ENCODE peak calls at places on chromosomes 4 and X, in seven cellular contexts. J is Peyer's patch, O is endodermal cell, E is SK-N-SH, Y is right cardiac atrium, A is PC-9, R is mesendoderm. L is an unnamed sample. For H3K4me1, the result is how much of the 10 kb centered on the place peaks cover.

GRCh38 chrX:130130990-130131389 is 20.7 kb upstream of the ELF4 start:
- DNase-seq in Y (no peak), J (no peak), O (no peak), E (no peak), A (no peak), R (no peak), L (no peak)

GRCh38 chr4:184396570-184397515 is 77.5 kb downstream of the IRF2 start:
- DNase-seq in A (no peak), R (no peak), O (no peak), Y (no peak), E (no peak), J (no peak), L (no peak)

GRCh38 chrX:39157796-39158195 is 356.5 kb downstream of the MID1IP1 start:
- DNase-seq in Y (no peak), O (no peak), E (no peak), A (no peak), R (no peak), J (no peak), L (no peak)

GRCh38 chrX:115940348-115940747 is 230.2 kb upstream of the AGTR2 start:
- DNase-seq in Y (no peak), A (peak), O (no peak), J (no peak), R (peak), E (no peak), L (no peak)

GRCh38 chr4:20395160-20395773 is 143.6 kb downstream of the SLIT2 start:
- DNase-seq in R (peak), A (no peak), O (peak), Y (peak), J (no peak), E (no peak), L (no peak)

GRCh38 chrX:101357166-101357795 is 8.7 kb upstream of the TIMM8A start:
- DNase-seq in Y (no peak), R (peak), O (peak), J (no peak), A (no peak), E (no peak), L (no peak)

GRCh38 chr4:53781614-53782467 is 190.6 kb upstream of the LNX1 start:
- DNase-seq in A (no peak), J (no peak), E (no peak), Y (no peak), R (no peak), O (no peak), L (no peak)

GRCh38 chrX:69493193-69493592 is 10.9 kb upstream of the NALF2 start:
- DNase-seq in E (peak), R (peak), J (no peak), A (no peak), Y (peak), O (peak), L (no peak)

GRCh38 chr4:164802301-164802700 is 48.4 kb downstream of the SMIM31 start:
- DNase-seq in A (no peak), J (no peak), Y (no peak), E (no peak), R (no peak), O (no peak), L (no peak)

GRCh38 chrX:133179500-133179899 is 38.7 kb downstream of the TFDP3 start:
- DNase-seq in Y (no peak), O (no peak), A (no peak), J (no peak), E (no peak), R (no peak), L (no peak)

GRCh38 chrX:133183806-133184205 is 34.3 kb downstream of the TFDP3 start:
- DNase-seq in J (no peak), Y (no peak), O (no peak), R (no peak), A (no peak), E (no peak), L (no peak)

GRCh38 chrX:133185938-133186337 is 32.2 kb downstream of the TFDP3 start:
- DNase-seq in J (no peak), A (peak), R (no peak), O (no peak), Y (no peak), E (no peak), L (no peak)

GRCh38 chrX:133188631-133189030 is 29.5 kb downstream of the TFDP3 start:
- DNase-seq in E (no peak), J (no peak), O (no peak), R (no peak), Y (no peak), A (no peak), L (no peak)

GRCh38 chrX:133185119-133185518 is 33.0 kb downstream of the TFDP3 start:
- DNase-seq in E (no peak), A (no peak), Y (no peak), R (peak), O (no peak), J (no peak), L (no peak)
- H3K4me1 ChIP-seq in E (under half), A (under half), Y (under half), R (under half), O (under half), J (under half), L (under half)

GRCh38 chr4:94463771-94464170 is 12.0 kb downstream of the PDLIM5 start:
- DNase-seq in E (no peak), R (no peak), Y (no peak), O (no peak), A (no peak), J (no peak), L (no peak)

GRCh38 chr4:94472056-94472826 is 20.5 kb downstream of the PDLIM5 start:
- DNase-seq in E (no peak), A (peak), Y (no peak), J (no peak), O (no peak), R (no peak), L (no peak)

GRCh38 chr4:94466923-94467322 is 15.2 kb downstream of the PDLIM5 start:
- DNase-seq in Y (no peak), R (no peak), A (no peak), J (no peak), O (no peak), E (no peak), L (no peak)

GRCh38 chr4:94469221-94469784 is 17.6 kb downstream of the PDLIM5 start:
- DNase-seq in O (no peak), E (no peak), A (no peak), J (no peak), Y (no peak), R (no peak), L (no peak)

GRCh38 chr4:94468093-94468492 is 16.4 kb downstream of the PDLIM5 start:
- DNase-seq in E (no peak), Y (no peak), R (no peak), O (no peak), A (no peak), J (no peak), L (no peak)
- H3K4me1 ChIP-seq in E (under half), Y (under half), R (under half), O (under half), A (under half), J (under half), L (under half)

GRCh38 chr4:161604516-161605300 is 559.1 kb downstream of the FSTL5 start:
- DNase-seq in R (no peak), A (no peak), Y (no peak), O (no peak), J (no peak), E (no peak), L (no peak)
- H3K4me1 ChIP-seq in R (under half), A (under half), Y (under half), O (under half), J (under half), E (under half), L (under half)

GRCh38 chr4:76309939-76310549 is 3.5 kb downstream of the STBD1 start:
- DNase-seq in Y (no peak), O (no peak), R (no peak), A (no peak), J (no peak), E (no peak), L (no peak)

GRCh38 chr4:76310683-76311082 is 4.2 kb downstream of the STBD1 start:
- DNase-seq in R (no peak), E (peak), A (no peak), J (no peak), O (no peak), Y (no peak), L (no peak)

GRCh38 chr4:76311896-76312331 is 5.4 kb downstream of the STBD1 start:
- DNase-seq in E (no peak), O (no peak), R (no peak), J (no peak), Y (no peak), A (no peak), L (no peak)

GRCh38 chr4:76315267-76315918 is 8.9 kb downstream of the STBD1 start:
- DNase-seq in E (no peak), R (no peak), O (no peak), A (no peak), J (no peak), Y (peak), L (no peak)

GRCh38 chr4:76312457-76312856 is 5.9 kb downstream of the STBD1 start:
- DNase-seq in Y (no peak), O (no peak), E (no peak), A (no peak), R (no peak), J (no peak), L (no peak)
- H3K4me1 ChIP-seq in Y (under half), O (under half), E (under half), A (under half), R (under half), J (under half), L (under half)

DNA sequence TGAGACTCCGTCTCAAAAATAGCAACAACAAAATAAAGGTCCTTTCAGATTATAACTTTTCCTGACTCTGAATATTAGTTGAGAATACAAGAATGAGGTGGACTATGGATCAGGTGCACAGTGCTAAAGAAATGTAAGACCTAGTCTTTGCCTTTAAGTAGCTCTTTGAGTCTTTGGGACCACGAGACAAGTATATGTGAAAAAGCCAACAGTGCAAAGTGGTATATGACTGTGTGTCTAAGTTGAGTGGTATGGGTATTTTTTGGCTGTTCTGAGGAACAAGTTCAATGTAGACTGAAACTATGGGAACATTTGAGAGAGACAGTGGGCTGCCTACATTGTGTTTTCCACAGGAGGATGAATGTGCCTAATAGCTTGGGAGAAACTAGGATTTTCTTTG is 2.8 kb downstream of the GAB1 start:
- DNase-seq in R (no peak), J (no peak), O (no peak), E (no peak), Y (no peak), A (no peak), L (no peak)
- H3K4me1 ChIP-seq in R (under half), J (under half), O (under half), E (under half), Y (under half), A (under half), L (under half)

GRCh38 chr4:143355540-143356217 is 19.0 kb downstream of the GAB1 start:
- DNase-seq in E (no peak), A (peak), J (no peak), R (peak), Y (no peak), O (no peak), L (no peak)

GRCh38 chr4:143358419-143358818 is 21.7 kb downstream of the GAB1 start:
- DNase-seq in E (no peak), J (no peak), A (no peak), O (no peak), Y (no peak), R (no peak), L (no peak)

GRCh38 chr4:143357161-143357845 is 20.6 kb downstream of the GAB1 start:
- DNase-seq in Y (no peak), R (no peak), O (no peak), E (no peak), J (no peak), A (peak), L (peak)

GRCh38 chr4:143354990-143355389 is 18.3 kb downstream of the GAB1 start:
- DNase-seq in J (no peak), R (no peak), E (peak), O (no peak), Y (no peak), A (no peak), L (no peak)

GRCh38 chr4:143356493-143356892 is 19.8 kb downstream of the GAB1 start:
- DNase-seq in J (no peak), Y (no peak), R (no peak), O (no peak), A (no peak), E (no peak), L (no peak)
- H3K4me1 ChIP-seq in J (under half), Y (under half), R (under half), O (under half), A (half or more), E (under half), L (under half)

DNA sequence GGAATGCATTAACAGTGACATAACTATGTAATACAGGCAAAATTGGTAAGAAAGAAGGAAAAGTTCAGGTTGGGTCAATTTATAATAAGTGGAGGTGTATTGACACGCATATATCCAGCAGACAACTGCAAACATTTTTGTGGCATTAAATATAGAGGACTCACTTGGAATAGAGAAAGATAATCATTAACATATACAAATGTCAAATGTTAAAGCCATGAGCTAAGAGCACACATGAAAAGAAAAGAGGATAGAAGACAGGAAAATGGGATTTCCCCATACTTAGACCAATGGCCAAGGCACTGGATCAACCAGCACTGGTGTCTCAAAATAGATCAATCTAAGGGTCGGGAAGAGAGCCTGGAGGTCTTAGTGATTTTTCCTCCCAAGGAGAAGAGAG is 187.6 kb downstream of the PDGFC start:
- DNase-seq in R (no peak), E (no peak), O (no peak), A (no peak), Y (no peak), J (no peak), L (no peak)
- H3K4me1 ChIP-seq in R (under half), E (under half), O (under half), A (under half), Y (under half), J (under half), L (under half)

DNA sequence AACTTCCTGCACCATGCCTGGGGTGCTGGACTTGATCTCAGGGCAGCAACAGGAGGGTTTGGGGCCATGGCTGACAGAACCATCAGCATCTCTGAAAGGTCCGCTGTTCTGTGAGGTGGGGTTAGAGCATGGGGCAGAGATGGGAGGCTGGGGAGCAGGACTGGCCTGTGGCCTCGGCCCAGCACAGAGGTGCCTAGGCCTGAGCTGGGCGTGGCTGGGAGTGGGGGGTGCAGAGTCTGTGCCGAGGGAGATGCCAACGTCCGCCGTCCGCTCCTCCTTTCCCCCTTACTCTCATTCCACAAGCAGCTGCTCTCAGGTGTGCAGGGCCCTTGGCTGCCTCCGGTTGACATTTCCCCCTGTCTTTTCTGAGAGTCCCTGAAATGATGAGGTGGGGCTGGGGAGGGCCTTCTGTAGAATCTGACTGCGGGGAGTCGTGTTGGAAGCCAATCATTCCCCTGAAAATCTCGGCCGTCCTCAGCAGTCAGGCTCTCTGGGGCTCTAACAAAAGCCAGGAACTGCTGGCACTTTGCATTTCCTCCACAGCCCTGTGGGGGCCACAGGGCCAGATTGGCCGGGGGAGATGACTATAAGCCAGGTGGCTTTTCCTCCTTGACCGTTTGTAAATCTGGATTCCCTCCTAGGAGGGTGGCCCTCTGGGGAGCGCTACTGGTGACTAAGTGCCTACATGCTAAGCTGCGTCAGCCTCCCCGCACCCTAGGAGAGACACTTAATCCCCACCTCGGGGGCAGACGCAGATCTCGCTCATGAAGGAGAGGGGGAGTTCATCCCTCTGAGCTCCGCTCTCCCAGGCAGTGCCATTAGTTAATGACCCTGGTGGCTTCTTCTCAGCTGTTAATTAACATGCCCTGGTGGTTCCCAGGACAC is 41.2 kb downstream of the EVC start:
- DNase-seq in O (peak), Y (no peak), E (no peak), J (no peak), A (no peak), R (peak), L (no peak)
- H3K4me1 ChIP-seq in O (under half), Y (under half), E (under half), J (under half), A (under half), R (under half), L (under half)

DNA sequence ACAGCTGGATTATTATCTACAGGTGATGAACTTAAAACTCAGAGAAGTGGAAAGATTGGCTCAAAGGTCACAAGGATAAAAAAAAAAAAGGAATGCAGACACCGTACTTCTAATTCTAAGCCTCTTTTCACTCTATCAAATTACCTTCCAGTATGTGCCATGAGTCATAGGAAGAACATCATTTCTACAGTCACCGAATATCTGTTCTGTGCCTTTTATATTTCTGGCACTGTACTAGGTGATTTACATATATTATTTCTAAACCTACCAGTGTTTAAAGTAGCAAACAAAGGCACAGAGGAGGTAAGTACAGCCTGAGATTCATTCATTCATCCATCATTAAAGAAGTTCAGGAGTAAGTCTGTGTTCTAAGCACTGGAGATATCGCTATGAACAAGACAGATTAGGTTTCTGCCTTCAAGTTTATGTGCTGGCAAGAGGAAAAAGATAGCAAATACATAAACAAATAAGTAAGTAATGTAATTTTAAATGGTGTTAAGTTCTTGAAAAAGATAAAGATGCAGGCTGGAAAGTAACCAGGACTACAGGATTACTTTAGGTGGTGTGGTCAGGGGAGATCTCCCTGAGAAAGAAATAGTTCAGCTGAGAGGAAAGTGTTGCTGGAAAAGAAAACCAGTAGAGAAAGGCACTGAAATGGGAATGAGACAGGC is 65.3 kb downstream of the PALLD start:
- DNase-seq in E (no peak), A (peak), J (no peak), O (no peak), R (no peak), Y (no peak), L (no peak)
- H3K4me1 ChIP-seq in E (under half), A (under half), J (under half), O (under half), R (under half), Y (under half), L (under half)

GRCh38 chr4:169246957-169247396 is 23.8 kb downstream of the SH3RF1 start:
- DNase-seq in E (no peak), J (no peak), Y (no peak), A (no peak), R (no peak), O (no peak), L (no peak)

GRCh38 chr4:169248645-169249044 is 22.1 kb downstream of the SH3RF1 start:
- DNase-seq in R (no peak), Y (no peak), J (no peak), A (no peak), E (no peak), O (no peak), L (no peak)

GRCh38 chr4:169250796-169251195 is 20.0 kb downstream of the SH3RF1 start:
- DNase-seq in E (no peak), J (no peak), Y (no peak), R (no peak), O (no peak), A (no peak), L (no peak)

GRCh38 chr4:169251291-169252235 is 19.2 kb downstream of the SH3RF1 start:
- DNase-seq in O (peak), Y (no peak), A (peak), E (no peak), R (peak), J (no peak), L (no peak)

DNA sequence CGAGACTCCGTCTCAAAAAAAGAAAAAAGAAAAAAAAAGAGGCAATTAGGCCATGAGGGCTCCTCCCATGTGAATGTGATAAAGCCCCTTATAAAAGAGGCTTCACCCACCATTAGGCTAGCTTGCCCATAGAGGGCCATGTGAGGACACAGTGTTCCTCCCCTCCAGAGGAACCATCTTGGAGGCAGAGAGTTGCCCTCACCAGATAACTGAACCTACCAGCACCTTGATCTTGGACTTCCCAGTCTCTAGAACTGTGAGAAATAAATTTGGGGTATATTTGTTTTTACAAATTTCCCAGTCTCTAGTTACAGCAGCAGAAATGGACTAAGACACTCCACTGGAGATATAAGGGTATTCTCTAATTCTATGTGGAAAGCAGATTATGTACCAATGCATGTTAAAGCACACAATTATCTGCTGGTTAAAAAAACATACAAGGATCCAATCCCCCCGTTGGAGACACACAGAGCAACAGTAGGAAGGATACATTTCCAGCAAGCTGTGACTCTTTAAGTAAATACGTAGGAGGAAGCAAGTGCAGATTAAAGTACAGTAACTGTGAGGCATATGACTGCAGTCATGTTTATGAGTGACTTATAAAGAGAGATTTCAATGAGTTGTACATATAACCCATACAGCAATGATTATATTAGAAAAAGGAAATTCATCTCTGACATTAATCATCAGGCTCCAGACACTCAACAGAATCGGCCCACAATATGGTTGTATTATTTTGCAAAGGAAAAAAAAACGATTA is 21.4 kb downstream of the SH3RF1 start:
- DNase-seq in J (no peak), E (no peak), A (no peak), O (no peak), Y (no peak), R (no peak), L (no peak)
- H3K4me1 ChIP-seq in J (under half), E (under half), A (under half), O (under half), Y (under half), R (under half), L (under half)